ENCODE peak calls at places on chromosomes 16 and 17, in four cellular contexts. One of them, this sample, is unnamed.

GRCh38 chr17:27968206-27968732 is 74.2 kb upstream of the NLK start:
- DNase-seq in HCT116: no peak
- DNase-seq in K562: peak
- DNase-seq in HepG2: no peak
- DNase-seq in this sample: no peak

GRCh38 chr17:18102640-18103039 is 5.9 kb upstream of the MYO15A start:
- DNase-seq in HCT116: no peak
- DNase-seq in K562: no peak
- DNase-seq in HepG2: no peak
- DNase-seq in this sample: no peak

GRCh38 chr17:81282876-81283275 is 12.2 kb downstream of the SLC38A10 start:
- DNase-seq in HCT116: no peak
- DNase-seq in K562: no peak
- DNase-seq in HepG2: no peak
- DNase-seq in this sample: no peak

GRCh38 chr16:1152123-1152638 is 725 bp upstream of the CACNA1H start:
- DNase-seq in HCT116: no peak
- DNase-seq in K562: no peak
- DNase-seq in HepG2: no peak
- DNase-seq in this sample: no peak

GRCh38 chr16:49382916-49383315 is 9.3 kb downstream of the C16orf78 start:
- DNase-seq in HCT116: peak
- DNase-seq in K562: no peak
- DNase-seq in HepG2: peak
- DNase-seq in this sample: no peak

GRCh38 chr16:17448640-17449638 is 21.8 kb downstream of the XYLT1 start:
- DNase-seq in HCT116: no peak
- DNase-seq in K562: no peak
- DNase-seq in HepG2: no peak
- DNase-seq in this sample: no peak

GRCh38 chr16:58499092-58499511 is 841 bp upstream of the NDRG4 start:
- DNase-seq in HCT116: no peak
- DNase-seq in K562: no peak
- DNase-seq in HepG2: no peak
- DNase-seq in this sample: no peak

GRCh38 chr17:20267459-20267842 is 199.9 kb downstream of the LGALS9B start:
- DNase-seq in HCT116: no peak
- DNase-seq in K562: no peak
- DNase-seq in HepG2: no peak
- DNase-seq in this sample: no peak

GRCh38 chr16:67163164-67163902 is 1.2 kb upstream of the HSF4 start:
- DNase-seq in HCT116: no peak
- DNase-seq in K562: no peak
- DNase-seq in HepG2: no peak
- DNase-seq in this sample: no peak

GRCh38 chr16:12229759-12230594 is 253.4 kb downstream of the SNX29 start:
- DNase-seq in HCT116: no peak
- DNase-seq in K562: no peak
- DNase-seq in HepG2: peak
- DNase-seq in this sample: no peak

GRCh38 chr17:3656353-3656752 is 12.0 kb downstream of the TAX1BP3 start:
- DNase-seq in HCT116: no peak
- DNase-seq in K562: no peak
- DNase-seq in HepG2: no peak
- DNase-seq in this sample: no peak

DNA sequence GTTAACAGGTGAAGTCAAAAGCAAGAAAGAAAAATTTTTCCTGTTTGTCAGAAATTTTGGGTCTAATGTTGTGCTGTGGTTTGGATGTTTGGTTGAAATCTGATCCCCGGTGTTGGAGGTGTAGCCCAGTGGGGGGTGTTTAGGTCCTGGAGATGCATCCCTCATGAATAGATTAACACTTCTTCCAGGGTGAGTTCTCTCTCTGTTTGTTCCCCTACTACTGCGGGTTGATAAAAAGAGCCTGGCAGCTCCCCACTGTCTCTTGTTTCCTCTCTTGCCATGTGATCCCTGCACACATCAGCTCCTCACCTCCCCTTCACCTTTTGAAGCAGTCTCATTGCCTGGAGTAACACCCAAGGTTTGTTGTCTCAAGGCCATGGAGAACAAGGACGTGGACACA is 14.6 kb upstream of the CDH8 start:
- DNase-seq in HCT116: no peak
- DNase-seq in K562: no peak
- DNase-seq in HepG2: no peak
- DNase-seq in this sample: no peak
- TF ChIP-seq TCF7L2 in HCT116: no peak
- TF ChIP-seq TCF7L2 in K562: no peak
- TF ChIP-seq TCF7L2 in HepG2: no peak
- TF ChIP-seq TCF7L2 in this sample: no peak

GRCh38 chr17:8068736-8069586 is 18.6 kb downstream of the ALOX12B start:
- DNase-seq in HCT116: no peak
- DNase-seq in K562: no peak
- DNase-seq in HepG2: no peak
- DNase-seq in this sample: no peak
- TF ChIP-seq TCF7L2 in HCT116: no peak
- TF ChIP-seq TCF7L2 in K562: no peak
- TF ChIP-seq TCF7L2 in HepG2: no peak
- TF ChIP-seq TCF7L2 in this sample: no peak

DNA sequence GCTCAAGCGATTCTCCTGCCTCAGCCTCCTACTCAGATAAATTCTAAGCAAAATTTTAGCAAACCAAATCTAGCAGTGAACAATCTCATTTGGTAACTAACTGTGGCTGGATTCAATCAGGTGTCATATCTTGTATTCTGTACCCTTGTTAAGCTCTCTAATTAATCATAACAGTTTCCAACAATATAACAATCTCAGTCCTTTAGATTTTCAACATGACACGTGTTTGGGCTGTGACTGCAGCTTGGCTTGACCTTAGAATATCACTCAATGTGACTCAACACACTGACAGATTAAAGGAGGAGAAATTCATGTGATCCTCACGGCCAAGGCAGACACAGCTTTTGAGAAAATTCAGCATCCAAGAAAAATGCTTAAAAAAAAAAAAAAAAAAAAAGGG is 133.6 kb downstream of the BANP start:
- DNase-seq in HCT116: no peak
- DNase-seq in K562: no peak
- DNase-seq in HepG2: no peak
- DNase-seq in this sample: no peak
- TF ChIP-seq TCF7L2 in HCT116: no peak
- TF ChIP-seq TCF7L2 in K562: no peak
- TF ChIP-seq TCF7L2 in HepG2: no peak
- TF ChIP-seq TCF7L2 in this sample: no peak

DNA sequence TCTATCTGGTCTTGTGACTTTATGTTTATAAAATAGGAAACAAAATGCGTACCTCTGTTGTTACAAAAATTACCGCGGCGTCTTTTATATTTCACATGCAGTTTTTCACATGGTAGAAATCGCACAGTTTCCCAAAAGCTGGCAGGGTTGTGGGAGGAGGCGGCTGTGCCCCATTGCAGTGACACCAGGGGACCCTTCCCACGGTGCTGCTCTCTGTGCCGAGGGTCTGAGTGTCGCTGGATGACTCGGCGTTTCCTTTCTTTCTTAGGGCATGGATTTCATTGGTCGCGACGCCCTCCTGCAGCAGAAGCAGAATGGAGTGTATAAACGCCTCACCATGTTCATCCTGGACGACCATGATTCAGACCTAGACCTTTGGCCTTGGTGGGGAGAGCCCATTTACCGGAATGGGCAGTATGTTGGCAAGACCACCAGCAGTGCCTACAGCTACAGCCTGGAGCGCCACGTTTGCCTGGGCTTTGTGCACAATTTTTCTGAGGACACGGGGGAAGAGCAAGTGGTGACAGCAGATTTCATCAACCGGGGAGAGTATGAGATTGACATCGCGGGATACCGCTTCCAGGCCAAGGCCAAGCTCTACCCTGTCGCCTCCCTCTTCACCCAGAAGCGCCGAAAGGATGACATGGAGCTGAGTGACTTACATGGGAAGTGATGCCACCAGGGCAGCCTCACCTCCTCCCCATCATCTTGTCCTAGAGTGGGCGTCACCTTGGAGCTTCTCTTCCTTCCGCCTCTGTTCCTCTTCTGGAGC is 17.2 kb upstream of the CLEC18C start:
- DNase-seq in HCT116: no peak
- DNase-seq in K562: peak
- DNase-seq in HepG2: no peak
- DNase-seq in this sample: no peak
- TF ChIP-seq TCF7L2 in HCT116: no peak
- TF ChIP-seq TCF7L2 in K562: no peak
- TF ChIP-seq TCF7L2 in HepG2: no peak
- TF ChIP-seq TCF7L2 in this sample: no peak

GRCh38 chr17:44913676-44914075 is 1.6 kb downstream of the GFAP start:
- DNase-seq in HCT116: no peak
- DNase-seq in K562: peak
- DNase-seq in HepG2: no peak
- DNase-seq in this sample: no peak
- TF ChIP-seq TCF7L2 in HCT116: no peak
- TF ChIP-seq TCF7L2 in K562: no peak
- TF ChIP-seq TCF7L2 in HepG2: no peak
- TF ChIP-seq TCF7L2 in this sample: no peak

GRCh38 chr16:81551821-81552304 is 107.3 kb downstream of the CMIP start:
- DNase-seq in HCT116: no peak
- DNase-seq in K562: peak
- DNase-seq in HepG2: no peak
- DNase-seq in this sample: no peak
- TF ChIP-seq TCF7L2 in HCT116: no peak
- TF ChIP-seq TCF7L2 in K562: no peak
- TF ChIP-seq TCF7L2 in HepG2: no peak
- TF ChIP-seq TCF7L2 in this sample: no peak